ENCODE peak calls at places on chromosome 17, in ten cellular contexts. Y is body of pancreas; Q is dorsolateral prefrontal cortex; W is left lung; G is CD8-positive, alpha-beta T cell; J is OCI-LY7; L is fibroblast of villous mesenchyme; S is fibroblast of pulmonary artery; F is GM12865; E is GM23338. N is an unnamed sample.

GRCh38 chr17:64706224-64707076 is 44.3 kb upstream of the SMURF2 start:
- DNase-seq in J (no peak), S (peak), Q (no peak), W (no peak), F (no peak), E (no peak), Y (peak), L (peak), G (no peak), N (no peak)

GRCh38 chr17:71405101-71405500 is 715.7 kb upstream of the SOX9 start:
- DNase-seq in L (no peak), W (no peak), E (no peak), Q (no peak), J (no peak), S (no peak), Y (no peak), G (no peak), F (no peak), N (no peak)

GRCh38 chr17:79192503-79193500 is 118.2 kb downstream of the ENGASE start:
- DNase-seq in Q (no peak), G (peak), E (peak), W (peak), Y (peak), J (peak), F (peak), L (peak), S (peak), N (peak)

GRCh38 chr17:301681-302299 is 50.8 kb downstream of the RPH3AL start:
- DNase-seq in G (no peak), Y (peak), L (no peak), S (no peak), Q (no peak), E (no peak), W (peak), J (no peak), F (no peak), N (no peak)

GRCh38 chr17:21249086-21249795 is 4.0 kb downstream of the NATD1 start:
- DNase-seq in E (no peak), Y (no peak), Q (no peak), S (no peak), G (no peak), J (no peak), W (no peak), L (no peak), F (no peak), N (no peak)

GRCh38 chr17:29393451-29393850 is 3.3 kb downstream of the TAOK1 start:
- DNase-seq in F (no peak), J (no peak), E (no peak), G (no peak), Y (no peak), W (no peak), Q (no peak), S (peak), L (peak), N (no peak)

GRCh38 chr17:14321980-14322776 is 21.3 kb downstream of the HS3ST3B1 start:
- DNase-seq in S (no peak), W (no peak), E (no peak), J (no peak), Y (no peak), Q (no peak), F (no peak), L (no peak), G (no peak), N (no peak)

GRCh38 chr17:58680038-58680369 is 11.8 kb downstream of the TEX14 start:
- DNase-seq in E (no peak), Q (no peak), J (no peak), L (no peak), S (no peak), W (no peak), F (peak), G (no peak), Y (no peak), N (no peak)

GRCh38 chr17:67216544-67217320 is 28.3 kb downstream of the HELZ start:
- DNase-seq in J (no peak), Q (no peak), E (no peak), Y (no peak), L (no peak), S (peak), W (no peak), F (no peak), G (no peak), N (no peak)

GRCh38 chr17:8067806-8068205 is 19.7 kb downstream of the ALOX12B start:
- DNase-seq in L (no peak), Y (no peak), J (no peak), W (no peak), G (no peak), F (no peak), E (no peak), Q (no peak), S (no peak), N (no peak)

GRCh38 chr17:35002876-35003551 is 22.7 kb downstream of the LIG3 start:
- DNase-seq in E (no peak), S (peak), W (no peak), J (no peak), G (no peak), Y (no peak), Q (no peak), L (peak), F (no peak), N (peak)

GRCh38 chr17:17626840-17627239 is 35.3 kb upstream of the PEMT start:
- DNase-seq in G (no peak), W (no peak), Q (no peak), J (no peak), F (no peak), S (no peak), L (no peak), E (no peak), Y (no peak), N (no peak)

GRCh38 chr17:32588982-32589381 is 102.2 kb downstream of the CDK5R1 start:
- DNase-seq in G (no peak), J (no peak), Q (no peak), Y (no peak), W (no peak), S (no peak), E (peak), L (no peak), F (peak), N (no peak)

GRCh38 chr17:27481327-27481726 is 25.1 kb downstream of the KSR1 start:
- DNase-seq in F (peak), W (no peak), L (no peak), J (no peak), S (no peak), Y (no peak), G (peak), Q (no peak), E (no peak), N (no peak)

GRCh38 chr17:68182940-68183551 is 64.8 kb upstream of the AMZ2 start:
- DNase-seq in Q (no peak), F (peak), G (peak), E (peak), Y (no peak), L (no peak), S (no peak), W (no peak), J (peak), N (no peak)

DNA sequence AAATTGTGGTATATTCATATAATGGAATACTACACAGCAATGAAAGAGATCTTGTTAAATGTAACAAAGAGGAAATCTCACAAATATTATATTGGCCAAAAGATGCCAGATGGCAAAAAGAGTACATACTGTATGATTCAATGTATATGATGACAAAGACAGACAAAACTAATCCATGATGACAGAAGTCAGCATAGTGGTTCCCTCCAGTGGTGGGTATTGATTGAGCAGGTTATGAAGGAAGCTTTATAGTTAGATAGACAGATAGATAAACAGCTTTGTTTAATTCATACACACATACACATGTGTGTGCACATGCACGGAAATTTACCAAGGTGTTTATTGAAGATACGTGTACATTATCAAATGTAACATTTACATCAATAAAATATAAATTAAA is 74.4 kb upstream of the SMIM36 start:
- DNase-seq in E (no peak), G (no peak), F (no peak), Q (no peak), Y (no peak), S (no peak), L (no peak), J (no peak), W (no peak), N (no peak)
- TF ChIP-seq CTCF in E (peak), G (no peak), F (peak), Q (no peak), Y (no peak), S (no peak), L (no peak), J (peak), W (no peak), N (no peak)

GRCh38 chr17:81553616-81554181 is 1.5 kb upstream of the FAAP100 start:
- DNase-seq in Q (peak), S (peak), L (peak), G (no peak), Y (no peak), J (no peak), W (peak), F (no peak), E (no peak), N (peak)
- H3K4me3 ChIP-seq in Q (peak), S (peak), L (peak), G (peak), Y (no peak), J (peak), W (peak), F (peak), E (peak), N (peak)

GRCh38 chr17:2068589-2069051 is 13.7 kb downstream of the HIC1 start:
- DNase-seq in L (peak), J (peak), Q (no peak), G (no peak), E (no peak), Y (no peak), W (no peak), F (no peak), S (peak), N (no peak)

GRCh38 chr17:2071024-2071385 is 16.1 kb downstream of the HIC1 start:
- DNase-seq in W (no peak), Y (no peak), E (no peak), Q (no peak), S (no peak), L (no peak), J (no peak), F (no peak), G (no peak), N (no peak)

GRCh38 chr17:2070241-2071023 is 15.5 kb downstream of the HIC1 start:
- DNase-seq in Q (no peak), S (no peak), W (no peak), G (no peak), Y (no peak), L (no peak), F (peak), J (no peak), E (peak), N (no peak)

GRCh38 chr17:2074919-2075318 is 20.0 kb downstream of the HIC1 start:
- DNase-seq in Y (no peak), W (no peak), E (no peak), J (no peak), L (no peak), Q (no peak), G (no peak), F (no peak), S (no peak), N (no peak)

GRCh38 chr17:2071421-2072281 is 16.7 kb downstream of the HIC1 start:
- DNase-seq in Y (no peak), G (no peak), L (peak), W (no peak), S (peak), J (no peak), F (no peak), E (no peak), Q (no peak), N (peak)
- TF ChIP-seq CTCF in Y (no peak), G (no peak), L (no peak), W (no peak), S (no peak), J (no peak), F (no peak), E (no peak), Q (no peak), N (no peak)

GRCh38 chr17:39283098-39283497 is 57.4 kb upstream of the STAC2 start:
- DNase-seq in G (no peak), F (no peak), Q (no peak), E (no peak), S (no peak), J (no peak), W (no peak), L (no peak), Y (no peak), N (no peak)
- H3K4me3 ChIP-seq in G (no peak), F (no peak), Q (no peak), E (no peak), S (no peak), J (no peak), W (no peak), L (no peak), Y (no peak), N (no peak)

DNA sequence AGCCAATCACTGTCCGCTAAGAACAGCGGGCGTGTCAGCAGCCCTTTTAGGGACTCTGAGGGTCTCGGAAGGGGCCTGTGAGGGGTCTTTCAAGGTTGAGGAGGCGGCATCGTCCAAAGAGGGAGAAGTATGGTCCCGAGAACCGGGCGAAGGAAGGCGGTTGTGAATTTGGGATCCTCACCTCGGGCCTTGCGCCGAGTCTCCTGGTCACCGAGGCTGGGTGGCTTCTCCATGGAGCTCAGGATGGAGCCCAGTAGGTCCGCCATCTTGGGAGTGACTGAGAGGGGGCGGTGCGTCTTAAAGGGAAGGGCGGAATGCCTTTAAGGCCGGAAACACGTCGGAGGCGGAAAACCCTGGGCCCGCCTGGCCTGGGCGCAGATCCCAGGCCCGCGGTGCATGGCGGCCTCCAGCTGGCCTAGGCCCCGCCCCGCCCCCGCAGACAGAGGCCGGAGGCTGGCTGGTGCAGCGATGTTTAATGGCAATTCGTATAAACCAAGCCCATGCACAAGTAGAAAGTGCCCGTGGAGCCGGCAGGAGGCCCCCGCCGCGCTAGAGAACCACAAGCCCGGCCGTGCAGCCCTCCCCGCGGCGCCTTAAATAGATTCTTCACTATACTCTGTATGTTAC is at the start of gene SPAG7:
- DNase-seq in L (peak), G (peak), E (peak), Q (peak), F (peak), J (peak), Y (peak), S (peak), W (peak), N (peak)
- TF ChIP-seq CTCF in L (no peak), G (no peak), E (no peak), Q (no peak), F (no peak), J (no peak), Y (no peak), S (no peak), W (no peak), N (no peak)

GRCh38 chr17:50206604-50207293 is 5.3 kb upstream of the COL1A1 start:
- DNase-seq in G (no peak), E (peak), Y (no peak), L (peak), S (peak), J (no peak), W (no peak), F (no peak), Q (no peak), N (peak)
- H3K4me3 ChIP-seq in G (no peak), E (peak), Y (no peak), L (peak), S (no peak), J (no peak), W (no peak), F (no peak), Q (no peak), N (no peak)

N was measured in astrocyte of the spinal cord.